ENCODE peak calls at places on chromosome 11, in five cellular contexts. V is aorta, A is mesenchymal stem cell, B is epithelial cell of prostate, P is neural progenitor cell. Z is an unnamed sample.

GRCh38 chr11:110430267-110431211 is 791 bp downstream of the FDX1 start:
- DNase-seq in B (no peak), A (peak), V (peak), P (peak), Z (no peak)

GRCh38 chr11:117582491-117582890 is 214.5 kb downstream of the DSCAML1 start:
- DNase-seq in P (no peak), B (no peak), V (no peak), A (no peak), Z (no peak)

GRCh38 chr11:69649576-69649900 is 8.6 kb downstream of the CCND1 start:
- DNase-seq in A (no peak), B (no peak), P (no peak), V (peak), Z (no peak)

GRCh38 chr11:96091476-96091875 is 167.6 kb upstream of the MTMR2 start:
- DNase-seq in B (no peak), P (no peak), V (no peak), A (no peak), Z (no peak)

GRCh38 chr11:34940026-34940677 is 23.7 kb downstream of the PDHX start:
- DNase-seq in B (no peak), V (no peak), P (no peak), A (peak), Z (no peak)

GRCh38 chr11:35981581-35981980 is 37.7 kb downstream of the LDLRAD3 start:
- DNase-seq in V (no peak), P (no peak), A (no peak), B (no peak), Z (no peak)

GRCh38 chr11:130449996-130450419 is 1.6 kb downstream of the ADAMTS15 start:
- DNase-seq in A (peak), P (peak), V (peak), B (no peak), Z (peak)

GRCh38 chr11:44575288-44575672 is 9.8 kb downstream of the CD82 start:
- DNase-seq in A (peak), B (peak), V (no peak), P (no peak), Z (no peak)

GRCh38 chr11:61860054-61860903 is 31.1 kb downstream of the FADS3 start:
- DNase-seq in A (no peak), P (no peak), B (no peak), V (no peak), Z (no peak)

GRCh38 chr11:103792981-103793468 is 243.4 kb upstream of the DDI1 start:
- DNase-seq in A (peak), P (no peak), V (no peak), B (no peak), Z (no peak)

GRCh38 chr11:1260023-1260501 is 37.2 kb downstream of the MUC5B start:
- DNase-seq in B (no peak), A (peak), V (no peak), P (no peak), Z (no peak)

GRCh38 chr11:27174672-27175210 is 134.1 kb downstream of the BBOX1 start:
- DNase-seq in A (no peak), B (no peak), P (no peak), V (no peak), Z (no peak)

GRCh38 chr11:14974723-14975587 is 2.8 kb upstream of the CALCA start:
- DNase-seq in B (no peak), P (peak), V (peak), A (peak), Z (no peak)

GRCh38 chr11:73521621-73522020 is 76.3 kb downstream of the FAM168A start:
- DNase-seq in P (no peak), B (no peak), A (peak), V (no peak), Z (no peak)

GRCh38 chr11:130651266-130651855 is 202.9 kb downstream of the ADAMTS15 start:
- DNase-seq in B (no peak), V (no peak), A (no peak), P (peak), Z (no peak)

GRCh38 chr11:119473901-119474681 is 51.1 kb upstream of the THY1 start:
- DNase-seq in A (no peak), P (no peak), V (no peak), B (no peak), Z (no peak)

GRCh38 chr11:35116245-35116644 is 22.7 kb upstream of the CD44 start:
- DNase-seq in A (no peak), B (no peak), P (no peak), V (no peak), Z (no peak)